ENCODE peak calls at places on chromosome 2, in eight cellular contexts. One of them, this sample, is unnamed.
A peak's percentile ranks its signal among the peaks of the same experiment; 100 is the strongest.

GRCh38 chr2:196598412-196598811 is 41.1 kb upstream of the CCDC150 start:
- DNase-seq in Ammon's horn: no peak
- DNase-seq in amniotic epithelial cell: no peak
- DNase-seq in A549: no peak
- DNase-seq in AG08396: no peak
- DNase-seq in choroid plexus epithelial cell: no peak
- DNase-seq in ovary: no peak
- DNase-seq in stimulated activated CD4-positive, alpha-beta T cell treated with anti-CD3 and anti-CD28 coated beads, Interleukin-15, amount 100 ng/mL, for 24 hours: no peak
- DNase-seq in this sample: no peak

GRCh38 chr2:217835931-217836881 is 166.6 kb downstream of the TNS1 start:
- DNase-seq in Ammon's horn: peak; percentile 30
- DNase-seq in amniotic epithelial cell: peak; percentile 79
- DNase-seq in A549: peak; percentile 25
- DNase-seq in AG08396: peak; percentile 70
- DNase-seq in choroid plexus epithelial cell: peak; percentile 74
- DNase-seq in ovary: no peak
- DNase-seq in stimulated activated CD4-positive, alpha-beta T cell treated with anti-CD3 and anti-CD28 coated beads, Interleukin-15, amount 100 ng/mL, for 24 hours: no peak
- DNase-seq in this sample: peak; percentile 99

GRCh38 chr2:230657462-230657861 is 55.2 kb upstream of the CAB39 start:
- DNase-seq in Ammon's horn: no peak
- DNase-seq in amniotic epithelial cell: no peak
- DNase-seq in A549: no peak
- DNase-seq in AG08396: no peak
- DNase-seq in choroid plexus epithelial cell: no peak
- DNase-seq in ovary: no peak
- DNase-seq in stimulated activated CD4-positive, alpha-beta T cell treated with anti-CD3 and anti-CD28 coated beads, Interleukin-15, amount 100 ng/mL, for 24 hours: no peak
- DNase-seq in this sample: no peak

GRCh38 chr2:233402774-233403173 is 48.5 kb downstream of the DGKD start:
- DNase-seq in Ammon's horn: no peak
- DNase-seq in amniotic epithelial cell: no peak
- DNase-seq in A549: no peak
- DNase-seq in AG08396: no peak
- DNase-seq in choroid plexus epithelial cell: no peak
- DNase-seq in ovary: no peak
- DNase-seq in stimulated activated CD4-positive, alpha-beta T cell treated with anti-CD3 and anti-CD28 coated beads, Interleukin-15, amount 100 ng/mL, for 24 hours: no peak
- DNase-seq in this sample: no peak

GRCh38 chr2:39455826-39456225 is 18.7 kb upstream of the MAP4K3 start:
- DNase-seq in Ammon's horn: no peak
- DNase-seq in amniotic epithelial cell: peak; percentile 81
- DNase-seq in A549: no peak
- DNase-seq in AG08396: no peak
- DNase-seq in choroid plexus epithelial cell: peak; percentile 82
- DNase-seq in ovary: no peak
- DNase-seq in stimulated activated CD4-positive, alpha-beta T cell treated with anti-CD3 and anti-CD28 coated beads, Interleukin-15, amount 100 ng/mL, for 24 hours: no peak
- DNase-seq in this sample: peak; percentile 67

GRCh38 chr2:3598197-3598910 is 3.4 kb downstream of the COLEC11 start:
- DNase-seq in Ammon's horn: no peak
- DNase-seq in amniotic epithelial cell: no peak
- DNase-seq in A549: no peak
- DNase-seq in AG08396: no peak
- DNase-seq in choroid plexus epithelial cell: no peak
- DNase-seq in ovary: no peak
- DNase-seq in stimulated activated CD4-positive, alpha-beta T cell treated with anti-CD3 and anti-CD28 coated beads, Interleukin-15, amount 100 ng/mL, for 24 hours: no peak
- DNase-seq in this sample: no peak

GRCh38 chr2:219285894-219286425 is 6.8 kb downstream of the DNAJB2 start:
- DNase-seq in Ammon's horn: peak; percentile 76
- DNase-seq in amniotic epithelial cell: peak; percentile 64
- DNase-seq in A549: no peak
- DNase-seq in AG08396: peak; percentile 47
- DNase-seq in choroid plexus epithelial cell: peak; percentile 83
- DNase-seq in ovary: peak; percentile 70
- DNase-seq in stimulated activated CD4-positive, alpha-beta T cell treated with anti-CD3 and anti-CD28 coated beads, Interleukin-15, amount 100 ng/mL, for 24 hours: no peak
- DNase-seq in this sample: peak; percentile 52

GRCh38 chr2:176733698-176734430 is 464.6 kb downstream of the MTX2 start:
- DNase-seq in Ammon's horn: no peak
- DNase-seq in amniotic epithelial cell: no peak
- DNase-seq in A549: no peak
- DNase-seq in AG08396: no peak
- DNase-seq in choroid plexus epithelial cell: no peak
- DNase-seq in ovary: no peak
- DNase-seq in stimulated activated CD4-positive, alpha-beta T cell treated with anti-CD3 and anti-CD28 coated beads, Interleukin-15, amount 100 ng/mL, for 24 hours: no peak
- DNase-seq in this sample: no peak

GRCh38 chr2:231425291-231425810 is 29.8 kb downstream of the B3GNT7 start:
- DNase-seq in Ammon's horn: no peak
- DNase-seq in amniotic epithelial cell: no peak
- DNase-seq in A549: no peak
- DNase-seq in AG08396: no peak
- DNase-seq in choroid plexus epithelial cell: no peak
- DNase-seq in ovary: no peak
- DNase-seq in stimulated activated CD4-positive, alpha-beta T cell treated with anti-CD3 and anti-CD28 coated beads, Interleukin-15, amount 100 ng/mL, for 24 hours: no peak
- DNase-seq in this sample: no peak

GRCh38 chr2:188979730-188980123 is 5.6 kb downstream of the COL3A1 start:
- DNase-seq in Ammon's horn: no peak
- DNase-seq in amniotic epithelial cell: peak; percentile 77
- DNase-seq in A549: no peak
- DNase-seq in AG08396: no peak
- DNase-seq in choroid plexus epithelial cell: peak; percentile 57
- DNase-seq in ovary: no peak
- DNase-seq in stimulated activated CD4-positive, alpha-beta T cell treated with anti-CD3 and anti-CD28 coated beads, Interleukin-15, amount 100 ng/mL, for 24 hours: no peak
- DNase-seq in this sample: peak; percentile 20

GRCh38 chr2:208847651-208848050 is 441.1 kb downstream of the PTH2R start:
- DNase-seq in Ammon's horn: no peak
- DNase-seq in amniotic epithelial cell: no peak
- DNase-seq in A549: no peak
- DNase-seq in AG08396: no peak
- DNase-seq in choroid plexus epithelial cell: no peak
- DNase-seq in ovary: no peak
- DNase-seq in stimulated activated CD4-positive, alpha-beta T cell treated with anti-CD3 and anti-CD28 coated beads, Interleukin-15, amount 100 ng/mL, for 24 hours: no peak
- DNase-seq in this sample: no peak